ENCODE peak calls at places on chromosomes 7 and 10, in ten cellular contexts. N is nephron progenitor cell, V is heart right ventricle, T is fibroblast of pulmonary artery, K is HFF-Myc, I is left ventricle myocardium inferior, S is astrocyte of the spinal cord, R is cardiac muscle cell, Z is IMR-90, H is astrocyte. Y is an unnamed sample.
A peak's percentile ranks its signal among the peaks of the same experiment; 100 is the strongest.

GRCh38 chr7:134548877-134549276 is at the start of gene AKR1B15:
- DNase-seq in N (no peak), V (no peak), T (peak; percentile 10), K (no peak), I (no peak), S (no peak), R (no peak), Z (peak; percentile 55), H (no peak), Y (no peak)

GRCh38 chr7:47402941-47403340 is 179.0 kb downstream of the TNS3 start:
- DNase-seq in N (no peak), V (no peak), T (no peak), K (no peak), I (no peak), S (no peak), R (no peak), Z (no peak), H (no peak), Y (no peak)

GRCh38 chr7:139648941-139649425 is 125.5 kb downstream of the CLEC2L start:
- DNase-seq in N (no peak), V (peak; percentile 40), T (no peak), K (no peak), I (peak; percentile 29), S (peak; percentile 30), R (no peak), Z (no peak), H (no peak), Y (no peak)

GRCh38 chr7:149846021-149846420 is 7.8 kb downstream of the ZNF862 start:
- DNase-seq in N (no peak), V (no peak), T (no peak), K (no peak), I (no peak), S (no peak), R (no peak), Z (no peak), H (no peak), Y (no peak)

GRCh38 chr7:126700807-126701604 is 551.7 kb downstream of the GRM8 start:
- DNase-seq in N (peak; percentile 51), V (no peak), T (peak; percentile 96), K (peak; percentile 90), I (no peak), S (peak; percentile 96), R (peak; percentile 59), Z (peak; percentile 78), H (peak; percentile 96), Y (peak; percentile 82)

GRCh38 chr10:71857934-71858890 is 7.2 kb upstream of the PSAP start:
- DNase-seq in N (no peak), V (peak; percentile 33), T (no peak), K (no peak), I (peak; percentile 58), S (no peak), R (no peak), Z (no peak), H (no peak), Y (no peak)

GRCh38 chr10:44958196-44958896 is 1.3 kb upstream of the RASSF4 start:
- DNase-seq in N (no peak), V (peak; percentile 56), T (peak; percentile 49), K (no peak), I (no peak), S (no peak), R (no peak), Z (peak; percentile 70), H (peak; percentile 83), Y (no peak)

GRCh38 chr7:105594034-105594433 is 12.7 kb upstream of the EFCAB10 start:
- DNase-seq in N (no peak), V (no peak), T (no peak), K (no peak), I (no peak), S (no peak), R (no peak), Z (no peak), H (no peak), Y (no peak)

GRCh38 chr10:113891476-113891875 is 37.0 kb downstream of the NHLRC2 start:
- DNase-seq in N (no peak), V (peak; percentile 13), T (no peak), K (no peak), I (no peak), S (no peak), R (peak; percentile 46), Z (no peak), H (no peak), Y (no peak)

GRCh38 chr10:3525832-3526449 is 259.1 kb downstream of the KLF6 start:
- DNase-seq in N (no peak), V (no peak), T (peak; percentile 96), K (peak; percentile 95), I (peak; percentile 28), S (peak; percentile 98), R (no peak), Z (peak; percentile 99), H (peak; percentile 99), Y (peak; percentile 54)

GRCh38 chr10:78359641-78360091 is 326.0 kb downstream of the RPS24 start:
- DNase-seq in N (peak; percentile 48), V (no peak), T (no peak), K (no peak), I (no peak), S (no peak), R (peak; percentile 27), Z (no peak), H (no peak), Y (no peak)

GRCh38 chr7:111835066-111835465 is 272.8 kb upstream of the IMMP2L start:
- DNase-seq in N (no peak), V (no peak), T (peak; percentile 81), K (peak; percentile 76), I (no peak), S (peak; percentile 89), R (no peak), Z (peak; percentile 89), H (peak; percentile 82), Y (no peak)

DNA sequence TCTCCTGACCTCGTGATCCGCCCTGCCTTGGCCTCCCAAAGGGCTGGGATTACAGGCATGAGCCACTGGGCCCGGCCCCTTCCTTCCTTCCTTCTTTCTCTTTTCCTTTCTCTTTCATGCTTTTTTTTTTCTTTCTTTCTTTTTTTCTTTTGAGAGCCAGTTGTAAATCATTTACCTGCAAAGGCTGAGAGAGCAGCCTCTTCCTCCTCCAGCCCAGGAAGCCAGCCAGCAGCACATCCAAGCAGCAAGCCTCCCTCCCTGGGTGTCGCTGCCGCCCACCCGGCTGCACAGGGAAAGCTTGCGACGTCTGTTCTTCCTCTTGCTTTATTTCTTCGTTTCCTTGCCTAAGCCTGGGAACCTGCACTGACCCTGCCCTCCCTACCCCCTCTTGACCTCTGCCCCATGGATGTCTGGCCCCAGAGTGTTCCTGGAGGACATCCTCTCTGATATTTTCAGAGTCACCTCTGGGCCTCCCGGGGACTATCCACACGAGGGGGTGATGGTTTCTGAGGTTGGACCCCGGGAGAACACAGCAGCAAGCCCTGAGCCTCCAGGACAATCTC is 62.8 kb upstream of the MYL10 start:
- DNase-seq in N (peak; percentile 33), V (no peak), T (no peak), K (no peak), I (no peak), S (no peak), R (no peak), Z (no peak), H (no peak), Y (peak; percentile 43)
- TF ChIP-seq CTCF in N (no peak), V (no peak), T (no peak), K (no peak), I (no peak), S (no peak), R (no peak), Z (no peak), H (no peak), Y (no peak)

DNA sequence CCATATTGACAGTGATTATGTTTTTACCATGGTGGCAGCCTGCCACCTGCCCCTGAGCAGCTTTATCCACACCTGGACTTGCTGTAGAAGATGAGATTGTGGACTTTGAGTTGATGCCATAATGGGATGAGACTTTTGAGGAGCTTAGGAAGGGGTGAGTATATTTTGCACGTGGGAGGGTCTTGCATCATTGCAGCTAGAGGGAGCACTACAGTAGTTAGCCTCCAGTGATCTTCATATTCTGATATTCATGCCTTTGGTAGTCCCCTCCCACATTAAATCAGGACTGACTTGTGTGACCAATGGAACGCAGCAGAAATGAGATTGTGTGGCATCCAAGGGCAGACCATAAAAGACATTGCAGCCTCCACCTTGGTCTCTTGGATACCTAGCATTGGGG is 18.2 kb upstream of the COL13A1 start:
- DNase-seq in N (no peak), V (no peak), T (no peak), K (no peak), I (no peak), S (no peak), R (no peak), Z (no peak), H (no peak), Y (no peak)
- TF ChIP-seq CTCF in N (no peak), V (no peak), T (no peak), K (no peak), I (no peak), S (peak; percentile 13), R (peak; percentile 10), Z (no peak), H (no peak), Y (no peak)

GRCh38 chr7:133064082-133064825 is 17.6 kb downstream of the CHCHD3 start:
- DNase-seq in N (no peak), V (no peak), T (no peak), K (no peak), I (no peak), S (no peak), R (no peak), Z (no peak), H (no peak), Y (no peak)
- TF ChIP-seq CTCF in N (no peak), V (no peak), T (no peak), K (no peak), I (no peak), S (no peak), R (no peak), Z (no peak), H (no peak), Y (no peak)

DNA sequence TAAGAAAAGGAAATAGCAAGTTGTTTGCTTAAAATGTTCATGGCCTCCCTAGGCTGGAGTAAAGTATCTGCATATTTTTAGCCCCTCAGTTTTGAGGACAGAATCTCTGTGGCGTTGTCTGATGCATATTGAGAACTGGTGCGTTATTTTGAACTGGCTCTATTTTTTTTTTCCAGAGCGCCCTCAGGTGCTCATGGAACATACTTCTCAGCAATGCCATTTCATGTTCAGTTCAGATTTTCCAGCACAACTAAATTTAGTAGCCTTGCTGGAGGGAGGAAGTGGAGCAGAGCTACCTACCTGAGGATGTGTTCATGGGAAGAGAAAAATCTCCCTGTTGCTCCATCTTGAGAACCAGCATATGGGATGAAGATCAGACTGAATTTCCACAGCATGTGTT is 870.5 kb downstream of the LRMDA start:
- DNase-seq in N (no peak), V (no peak), T (no peak), K (no peak), I (no peak), S (peak; percentile 33), R (peak; percentile 74), Z (no peak), H (no peak), Y (no peak)
- TF ChIP-seq CTCF in N (no peak), V (no peak), T (no peak), K (no peak), I (no peak), S (peak; percentile 27), R (no peak), Z (no peak), H (no peak), Y (no peak)

GRCh38 chr7:148630078-148630477 is 39.5 kb downstream of the C7orf33 start:
- DNase-seq in N (no peak), V (no peak), T (no peak), K (no peak), I (no peak), S (no peak), R (no peak), Z (no peak), H (no peak), Y (no peak)
- TF ChIP-seq CTCF in N (no peak), V (no peak), T (no peak), K (no peak), I (no peak), S (no peak), R (no peak), Z (no peak), H (no peak), Y (no peak)